ENCODE peak calls at places on chromosomes 13 and 19, in four cellular contexts. One of them, this sample, is unnamed.

GRCh38 chr19:53912653-53913052 is 3.6 kb downstream of the CACNG7 start:
- DNase-seq in T-cell: no peak
- DNase-seq in psoas muscle: no peak
- DNase-seq in activated CD8-positive, alpha-beta memory T cell treated with anti-CD3 and anti-CD28 coated beads for 4 hours: no peak
- DNase-seq in this sample: no peak

GRCh38 chr13:104025303-104025702 is 959.1 kb upstream of the SLC10A2 start:
- DNase-seq in T-cell: no peak
- DNase-seq in psoas muscle: no peak
- DNase-seq in activated CD8-positive, alpha-beta memory T cell treated with anti-CD3 and anti-CD28 coated beads for 4 hours: no peak
- DNase-seq in this sample: no peak

GRCh38 chr13:108621421-108621820 is 8.0 kb upstream of the MYO16 start:
- DNase-seq in T-cell: no peak
- DNase-seq in psoas muscle: no peak
- DNase-seq in activated CD8-positive, alpha-beta memory T cell treated with anti-CD3 and anti-CD28 coated beads for 4 hours: no peak
- DNase-seq in this sample: no peak

GRCh38 chr13:28100149-28101121 is at the start of gene FLT3:
- DNase-seq in T-cell: peak
- DNase-seq in psoas muscle: no peak
- DNase-seq in activated CD8-positive, alpha-beta memory T cell treated with anti-CD3 and anti-CD28 coated beads for 4 hours: no peak
- DNase-seq in this sample: no peak

GRCh38 chr19:42197375-42197817 is 20.1 kb downstream of the DEDD2 start:
- DNase-seq in T-cell: no peak
- DNase-seq in psoas muscle: no peak
- DNase-seq in activated CD8-positive, alpha-beta memory T cell treated with anti-CD3 and anti-CD28 coated beads for 4 hours: no peak
- DNase-seq in this sample: no peak

GRCh38 chr13:99031725-99032298 is 53.9 kb upstream of the DOCK9 start:
- DNase-seq in T-cell: no peak
- DNase-seq in psoas muscle: no peak
- DNase-seq in activated CD8-positive, alpha-beta memory T cell treated with anti-CD3 and anti-CD28 coated beads for 4 hours: no peak
- DNase-seq in this sample: no peak

GRCh38 chr19:46193678-46194077 is 35.9 kb upstream of the IGFL1 start:
- DNase-seq in T-cell: no peak
- DNase-seq in psoas muscle: no peak
- DNase-seq in activated CD8-positive, alpha-beta memory T cell treated with anti-CD3 and anti-CD28 coated beads for 4 hours: no peak
- DNase-seq in this sample: no peak

GRCh38 chr13:50085063-50085462 is 69.8 kb downstream of the KCNRG start:
- DNase-seq in T-cell: no peak
- DNase-seq in psoas muscle: no peak
- DNase-seq in activated CD8-positive, alpha-beta memory T cell treated with anti-CD3 and anti-CD28 coated beads for 4 hours: no peak
- DNase-seq in this sample: no peak

GRCh38 chr19:50044922-50045321 is 19.1 kb downstream of the ZNF473 start:
- DNase-seq in T-cell: no peak
- DNase-seq in psoas muscle: no peak
- DNase-seq in activated CD8-positive, alpha-beta memory T cell treated with anti-CD3 and anti-CD28 coated beads for 4 hours: no peak
- DNase-seq in this sample: no peak